ENCODE peak calls at places on chromosomes 3 and 15, in four cellular contexts. Q, H, K and R are unnamed samples.

GRCh38 chr3:66398228-66399025 is 102.4 kb downstream of the LRIG1 start:
- DNase-seq in H (no peak), Q (no peak), K (no peak), R (no peak)

GRCh38 chr3:123834631-123835030 is 49.5 kb downstream of the MYLK start:
- DNase-seq in H (peak), K (no peak), Q (peak), R (no peak)

GRCh38 chr3:191066669-191067068 is 132.4 kb upstream of the OSTN start:
- DNase-seq in Q (peak), H (no peak), K (no peak), R (no peak)

GRCh38 chr3:162729686-162730085 is 1233.1 kb downstream of the OTOL1 start:
- DNase-seq in H (no peak), Q (peak), K (no peak), R (no peak)

GRCh38 chr15:56775632-56776031 is 42.3 kb upstream of the ZNF280D start:
- DNase-seq in Q (no peak), K (no peak), H (no peak), R (no peak)

GRCh38 chr3:120496278-120496975 is 45.6 kb upstream of the FSTL1 start:
- DNase-seq in K (no peak), Q (peak), H (no peak), R (no peak)

GRCh38 chr3:177341766-177342165 is 144.5 kb upstream of the TBL1XR1 start:
- DNase-seq in Q (no peak), H (no peak), K (no peak), R (no peak)

GRCh38 chr3:160885791-160886286 is 129.8 kb downstream of the PPM1L start:
- DNase-seq in Q (peak), H (no peak), K (peak), R (peak)

GRCh38 chr3:111284485-111285187 is 213.0 kb downstream of the NECTIN3 start:
- DNase-seq in Q (no peak), K (no peak), H (no peak), R (no peak)

GRCh38 chr3:179081885-179082284 is 10.3 kb upstream of the ZMAT3 start:
- DNase-seq in H (no peak), Q (no peak), K (no peak), R (no peak)

GRCh38 chr3:5430701-5431100 is 243.2 kb downstream of the EDEM1 start:
- DNase-seq in H (no peak), K (no peak), Q (no peak), R (no peak)

GRCh38 chr3:194455481-194455880 is 31.3 kb downstream of the ATP13A3 start:
- DNase-seq in K (no peak), H (no peak), Q (no peak), R (no peak)